ENCODE peak calls at places on chromosomes 7 and 10, in six cellular contexts. L, Q, Z, D, N and K are unnamed samples.

GRCh38 chr7:113197274-113197673 is 78.9 kb upstream of the SMIM30 start:
- DNase-seq in L (peak), Q (peak), Z (no peak), D (no peak), N (no peak), K (peak)

GRCh38 chr7:47377741-47378140 is 204.2 kb downstream of the TNS3 start:
- DNase-seq in L (no peak), Q (no peak), Z (no peak), D (no peak), N (no peak), K (no peak)

GRCh38 chr7:137670521-137671064 is 176.2 kb downstream of the DGKI start:
- DNase-seq in L (peak), Q (peak), Z (no peak), D (no peak), N (no peak), K (no peak)

GRCh38 chr10:35690534-35690933 is 48.4 kb upstream of the FZD8 start:
- DNase-seq in L (no peak), Q (no peak), Z (no peak), D (peak), N (no peak), K (no peak)

GRCh38 chr10:107579970-107580369 is 415.5 kb upstream of the SORCS1 start:
- DNase-seq in L (no peak), Q (peak), Z (no peak), D (no peak), N (no peak), K (no peak)

GRCh38 chr7:2650451-2650850 is 18.7 kb downstream of the TTYH3 start:
- DNase-seq in L (no peak), Q (no peak), Z (no peak), D (no peak), N (no peak), K (no peak)

GRCh38 chr10:94108200-94108599 is 114.5 kb downstream of the PLCE1 start:
- DNase-seq in L (peak), Q (peak), Z (no peak), D (no peak), N (no peak), K (peak)

GRCh38 chr10:103854687-103855423 is 521 bp downstream of the SH3PXD2A start:
- DNase-seq in L (no peak), Q (peak), Z (peak), D (no peak), N (peak), K (no peak)

GRCh38 chr10:92079003-92079402 is 155.4 kb downstream of the BTAF1 start:
- DNase-seq in L (no peak), Q (no peak), Z (no peak), D (no peak), N (no peak), K (no peak)

GRCh38 chr7:121159553-121159952 is 169.2 kb upstream of the WNT16 start:
- DNase-seq in L (no peak), Q (no peak), Z (no peak), D (no peak), N (no peak), K (no peak)

GRCh38 chr10:110618206-110618605 is 25.9 kb upstream of the RBM20 start:
- DNase-seq in L (no peak), Q (no peak), Z (no peak), D (no peak), N (no peak), K (no peak)

GRCh38 chr7:17968791-17969715 is 28.8 kb upstream of the SNX13 start:
- DNase-seq in L (no peak), Q (no peak), Z (no peak), D (no peak), N (no peak), K (no peak)
- H3K4me3 ChIP-seq in L (no peak), Q (no peak), Z (no peak), D (no peak), N (no peak), K (no peak)

GRCh38 chr7:42575161-42575560 is 336.7 kb downstream of the C7orf25 start:
- DNase-seq in L (no peak), Q (no peak), Z (no peak), D (no peak), N (no peak), K (no peak)

GRCh38 chr7:42572046-42572445 is 335.0 kb upstream of the GLI3 start:
- DNase-seq in L (no peak), Q (no peak), Z (no peak), D (no peak), N (no peak), K (no peak)

GRCh38 chr7:42572561-42572960 is 335.6 kb upstream of the GLI3 start:
- DNase-seq in L (no peak), Q (no peak), Z (no peak), D (no peak), N (no peak), K (no peak)

GRCh38 chr7:42573904-42574692 is 337.1 kb upstream of the GLI3 start:
- DNase-seq in L (peak), Q (peak), Z (no peak), D (no peak), N (no peak), K (no peak)

GRCh38 chr7:42574693-42575084 is 337.2 kb downstream of the C7orf25 start:
- DNase-seq in L (no peak), Q (peak), Z (peak), D (no peak), N (no peak), K (no peak)
- TF ChIP-seq CTCF in L (peak), Q (peak), Z (peak), D (no peak), N (peak), K (peak)

DNA sequence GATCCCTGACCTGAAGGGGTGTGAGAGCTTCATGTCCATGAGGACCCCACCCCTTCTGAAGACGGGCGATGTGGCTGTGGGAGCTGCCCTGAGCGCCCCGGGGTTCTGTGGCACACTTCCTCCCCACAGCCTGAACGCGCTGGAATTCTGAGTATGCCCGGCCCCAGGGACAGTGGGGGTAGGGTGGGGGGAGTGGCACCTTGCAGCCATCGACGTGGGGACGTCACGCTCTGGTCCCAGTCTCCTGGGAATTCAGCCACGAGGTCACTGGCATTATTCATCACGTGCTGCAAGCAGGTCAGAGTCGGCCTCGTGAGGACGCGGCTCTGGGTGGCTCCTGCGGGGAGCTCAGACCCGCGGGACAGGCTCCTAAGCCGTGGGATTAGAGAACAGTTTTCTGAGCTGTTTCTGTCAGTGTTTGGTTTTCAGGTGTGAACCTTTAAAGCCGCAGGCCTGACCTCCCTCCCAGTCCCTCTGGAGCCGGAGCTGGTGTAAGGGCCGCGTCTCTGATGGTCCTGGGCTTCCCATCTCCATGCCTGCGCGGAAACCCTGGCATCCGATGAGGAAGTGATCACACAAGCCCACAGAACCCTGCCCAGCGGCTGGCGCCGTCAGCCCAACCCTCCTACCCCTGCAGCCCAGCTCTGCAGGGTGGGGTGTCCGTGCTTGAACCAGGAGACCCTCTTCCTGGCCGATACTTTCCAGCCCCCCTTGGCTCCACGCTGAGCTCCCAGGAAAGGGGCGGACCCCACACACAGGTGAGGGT is 16.2 kb downstream of the GPR146 start:
- DNase-seq in L (no peak), Q (no peak), Z (peak), D (peak), N (peak), K (no peak)
- H3K4me3 ChIP-seq in L (no peak), Q (no peak), Z (peak), D (no peak), N (peak), K (no peak)

GRCh38 chr7:139718859-139719258 is 58.9 kb downstream of the HIPK2 start:
- DNase-seq in L (no peak), Q (no peak), Z (no peak), D (no peak), N (no peak), K (no peak)
- TF ChIP-seq CTCF in L (no peak), Q (no peak), Z (no peak), D (no peak), N (no peak), K (no peak)

DNA sequence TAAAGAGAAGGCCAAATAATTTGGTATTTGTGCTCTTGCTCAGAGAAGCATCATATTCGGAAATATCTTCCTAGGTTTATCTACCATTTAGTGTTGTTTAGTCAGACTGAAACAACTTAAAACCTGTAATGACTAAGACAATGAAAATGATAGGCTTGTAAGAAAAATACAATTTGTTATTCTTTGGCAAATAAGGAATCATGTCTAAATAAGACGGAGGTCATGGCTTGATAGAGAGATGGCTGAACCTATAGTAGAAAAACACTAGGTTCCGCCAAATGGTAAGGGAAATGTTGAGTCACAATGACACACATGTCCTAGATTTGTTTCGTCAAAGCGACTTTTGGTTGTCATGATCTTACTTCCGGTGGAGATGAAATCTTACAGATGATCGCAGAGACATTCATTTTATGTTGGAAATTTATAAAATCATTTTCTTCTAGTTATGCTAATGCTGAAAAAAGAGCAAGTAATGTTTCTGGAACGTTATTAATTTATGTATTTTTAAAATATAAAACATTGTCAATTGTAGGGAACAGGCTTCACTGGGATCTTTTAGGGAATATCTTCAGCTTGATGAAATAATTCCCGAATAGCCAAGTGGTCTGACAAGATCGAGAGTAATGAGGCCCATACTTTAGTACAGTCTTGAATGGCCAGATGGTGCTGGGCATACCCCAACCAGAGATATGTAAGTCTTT is 1.0 kb downstream of the SRGN start:
- DNase-seq in L (no peak), Q (peak), Z (no peak), D (no peak), N (no peak), K (no peak)
- H3K4me3 ChIP-seq in L (no peak), Q (peak), Z (no peak), D (no peak), N (no peak), K (no peak)

DNA sequence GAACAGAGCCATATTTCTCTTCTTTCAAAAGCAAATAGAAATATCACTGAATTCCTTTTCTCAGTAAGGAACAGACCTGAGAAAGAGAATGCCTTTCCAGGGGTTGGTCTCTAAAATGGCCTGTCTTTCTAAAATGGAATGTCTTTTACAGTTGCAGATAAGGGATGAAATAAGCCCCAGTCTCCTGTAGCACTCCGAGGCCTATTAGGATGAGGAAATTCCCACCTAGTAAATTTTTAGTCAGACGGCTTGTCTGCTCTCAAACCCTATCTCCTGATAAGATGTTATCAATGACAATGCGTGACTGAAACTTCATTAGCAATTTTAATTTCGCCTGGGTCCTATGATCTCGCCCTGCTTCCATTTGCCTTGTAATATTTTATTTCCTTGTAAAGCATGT is 2.9 kb upstream of the EFCAB10 start:
- DNase-seq in L (no peak), Q (no peak), Z (no peak), D (no peak), N (no peak), K (no peak)
- TF ChIP-seq CTCF in L (no peak), Q (no peak), Z (no peak), D (no peak), N (no peak), K (no peak)

DNA sequence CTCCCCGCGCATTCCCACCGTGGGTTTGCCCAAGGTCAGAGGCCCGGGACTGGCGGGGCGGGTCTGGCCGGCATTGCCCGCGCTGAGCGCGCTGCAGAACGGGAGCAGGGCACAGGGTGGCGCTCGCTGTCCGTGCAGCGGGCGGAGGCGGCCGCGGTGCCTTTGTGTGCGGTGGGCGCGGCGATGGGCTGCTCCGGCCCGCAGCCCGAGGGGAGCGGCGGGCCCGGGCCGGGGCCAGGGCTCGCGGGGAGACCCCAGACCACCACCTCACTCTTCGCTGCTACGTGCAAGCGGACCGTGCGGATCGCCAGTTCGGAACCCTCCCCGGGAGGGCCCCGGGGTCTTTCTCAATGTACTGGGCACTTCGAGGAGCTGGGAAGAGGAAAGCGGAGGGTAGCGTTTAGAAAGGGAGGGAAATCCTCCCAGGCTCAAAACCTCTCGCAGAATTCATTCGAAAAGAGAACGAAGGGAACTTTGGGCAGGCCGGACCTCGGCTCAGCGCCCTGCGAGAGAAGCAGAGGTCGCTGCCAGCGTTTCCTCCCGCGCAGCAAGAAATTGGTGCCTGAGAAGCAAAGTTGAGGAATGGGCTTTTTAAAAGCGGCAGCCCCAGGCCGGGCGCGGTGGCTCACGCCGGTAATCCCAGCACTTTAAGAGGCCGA is 8.5 kb downstream of the SP8 start:
- DNase-seq in L (no peak), Q (no peak), Z (peak), D (peak), N (peak), K (no peak)
- H3K4me3 ChIP-seq in L (peak), Q (peak), Z (peak), D (no peak), N (peak), K (peak)

GRCh38 chr7:127940365-127941160 is 90.7 kb downstream of the LRRC4 start:
- DNase-seq in L (no peak), Q (no peak), Z (no peak), D (no peak), N (peak), K (no peak)

GRCh38 chr7:127937066-127937680 is 94.1 kb downstream of the LRRC4 start:
- DNase-seq in L (no peak), Q (no peak), Z (no peak), D (no peak), N (no peak), K (no peak)

GRCh38 chr7:127935847-127936376 is 95.3 kb downstream of the LRRC4 start:
- DNase-seq in L (no peak), Q (no peak), Z (no peak), D (no peak), N (peak), K (no peak)

GRCh38 chr7:127941471-127941870 is 89.8 kb downstream of the LRRC4 start:
- DNase-seq in L (no peak), Q (no peak), Z (no peak), D (no peak), N (no peak), K (no peak)

DNA sequence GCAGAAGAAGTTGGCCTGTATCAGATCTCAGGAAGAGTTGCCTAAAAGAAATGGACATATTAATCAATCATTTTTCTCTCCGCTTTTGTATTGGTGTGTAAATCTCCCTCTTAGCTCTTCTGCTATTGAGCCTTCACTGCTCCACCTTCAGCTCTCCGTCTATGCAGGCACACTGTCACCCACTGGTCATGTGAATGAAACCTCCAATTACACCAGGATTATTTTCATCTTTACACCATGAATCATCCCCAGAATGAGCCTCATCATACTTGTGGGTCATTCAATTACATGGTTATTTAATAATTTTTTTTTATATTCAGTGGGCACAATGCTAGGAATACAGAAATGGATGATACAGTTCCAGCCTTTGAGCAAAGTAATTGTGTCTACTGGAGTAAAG is 92.6 kb downstream of the LRRC4 start:
- DNase-seq in L (peak), Q (peak), Z (no peak), D (no peak), N (no peak), K (peak)
- TF ChIP-seq CTCF in L (no peak), Q (no peak), Z (no peak), D (no peak), N (peak), K (no peak)